ENCODE peak calls at places on chromosomes 12 and 14, in four cellular contexts. V, S, Q and E are unnamed samples.

GRCh38 chr12:50932787-50933280 is 19.5 kb upstream of the HIGD1C start:
- DNase-seq in V (no peak), S (peak), Q (no peak), E (peak)

GRCh38 chr14:74035556-74035955 is 16.4 kb downstream of the BBOF1 start:
- DNase-seq in V (no peak), S (no peak), Q (peak), E (no peak)

GRCh38 chr12:96220902-96221301 is 26.7 kb downstream of the ELK3 start:
- DNase-seq in V (no peak), S (no peak), Q (peak), E (no peak)

GRCh38 chr14:104469591-104469990 is 110.0 kb upstream of the C14orf180 start:
- DNase-seq in V (no peak), S (no peak), Q (no peak), E (no peak)

GRCh38 chr14:54920052-54920451 is 17.4 kb upstream of the GCH1 start:
- DNase-seq in V (no peak), S (no peak), Q (no peak), E (no peak)

GRCh38 chr12:67426067-67426466 is 156.9 kb downstream of the CAND1 start:
- DNase-seq in V (no peak), S (peak), Q (peak), E (peak)

GRCh38 chr12:64889434-64890216 is 65.2 kb downstream of the TBC1D30 start:
- DNase-seq in V (no peak), S (peak), Q (no peak), E (peak)

GRCh38 chr12:66399626-66399931 is 97.3 kb downstream of the HELB start:
- DNase-seq in V (no peak), S (no peak), Q (no peak), E (no peak)

GRCh38 chr14:75258079-75258802 is 20.4 kb upstream of the FOS start:
- DNase-seq in V (no peak), S (no peak), Q (peak), E (peak)

GRCh38 chr14:55201219-55202096 is 10.1 kb upstream of the DLGAP5 start:
- DNase-seq in V (no peak), S (peak), Q (no peak), E (no peak)

GRCh38 chr14:28807518-28807917 is 40.9 kb downstream of the FOXG1 start:
- DNase-seq in V (no peak), S (no peak), Q (no peak), E (no peak)

GRCh38 chr12:121858318-121858661 is 369 bp downstream of the HPD start:
- DNase-seq in V (no peak), S (no peak), Q (no peak), E (no peak)

GRCh38 chr14:94125659-94126418 is 3.6 kb downstream of the IFI27L2 start:
- DNase-seq in V (no peak), S (no peak), Q (no peak), E (no peak)